ENCODE peak calls at places on chromosomes 2 and 18, in eight cellular contexts. V is activated CD4-positive, alpha-beta T cell treated with anti-CD3 and anti-CD28 coated beads, Interleukin-2, amount 50 U/mL, for 1 hour; T is kidney tubule cell; P is central memory CD4-positive, alpha-beta T cell; A is CD8-positive, alpha-beta memory T cell; E is B cell; G is neural crest cell; N is HCT116. I is an unnamed sample.

GRCh38 chr2:218991674-218992168 is 1.5 kb downstream of the CRYBA2 start:
- DNase-seq in P (no peak), E (no peak), T (peak; percentile 23), N (no peak), A (no peak), G (no peak), V (no peak), I (no peak)

GRCh38 chr2:164706522-164706921 is 85.2 kb upstream of the GRB14 start:
- DNase-seq in P (no peak), G (no peak), N (no peak), E (no peak), V (no peak), T (peak; percentile 95), A (no peak), I (peak; percentile 93)

GRCh38 chr2:1054399-1054798 is 103.8 kb downstream of the SNTG2 start:
- DNase-seq in N (no peak), P (no peak), E (no peak), T (no peak), G (no peak), V (no peak), A (no peak), I (no peak)

GRCh38 chr2:175999283-175999819 is 2.7 kb downstream of the LNPK start:
- DNase-seq in A (no peak), N (no peak), E (no peak), T (no peak), V (no peak), G (no peak), P (no peak), I (no peak)

GRCh38 chr2:203455209-203455608 is 79.9 kb downstream of the RAPH1 start:
- DNase-seq in N (no peak), A (no peak), G (no peak), T (no peak), P (no peak), V (no peak), E (no peak), I (no peak)

GRCh38 chr18:68676913-68677312 is 38.0 kb downstream of the TMX3 start:
- DNase-seq in A (no peak), V (no peak), N (no peak), P (no peak), E (no peak), G (no peak), T (no peak), I (no peak)

GRCh38 chr18:8936646-8937045 is 165.9 kb upstream of the NDUFV2 start:
- DNase-seq in P (no peak), V (no peak), A (no peak), T (no peak), G (no peak), N (no peak), E (no peak), I (no peak)

GRCh38 chr18:6482198-6482977 is 67.7 kb upstream of the L3MBTL4 start:
- DNase-seq in E (peak; percentile 43), A (no peak), N (no peak), T (peak; percentile 70), P (no peak), G (peak; percentile 57), V (no peak), I (peak; percentile 67)

GRCh38 chr2:24635181-24635580 is 144.1 kb downstream of the NCOA1 start:
- DNase-seq in T (peak; percentile 45), A (no peak), N (no peak), G (no peak), V (no peak), E (no peak), P (no peak), I (no peak)

GRCh38 chr18:49921278-49922037 is 108.1 kb upstream of the ACAA2 start:
- DNase-seq in T (peak; percentile 53), V (no peak), A (no peak), N (no peak), P (no peak), E (no peak), G (no peak), I (no peak)

GRCh38 chr2:214630402-214631035 is 179.0 kb downstream of the BARD1 start:
- DNase-seq in E (no peak), N (no peak), G (no peak), P (no peak), A (no peak), V (no peak), T (no peak), I (peak; percentile 6)

GRCh38 chr18:27839141-27839540 is 337.8 kb downstream of the CDH2 start:
- DNase-seq in A (no peak), G (no peak), V (no peak), P (no peak), T (peak; percentile 95), N (no peak), E (no peak), I (peak; percentile 97)

GRCh38 chr2:242034996-242035814 is 165.7 kb downstream of the RTP5 start:
- DNase-seq in T (no peak), V (no peak), A (no peak), E (no peak), P (no peak), N (no peak), G (no peak), I (no peak)

GRCh38 chr2:67169417-67170140 is 227.6 kb upstream of the ETAA1 start:
- DNase-seq in P (no peak), E (no peak), T (no peak), N (no peak), G (no peak), A (no peak), V (no peak), I (peak; percentile 39)

GRCh38 chr2:38296381-38296780 is 80.7 kb downstream of the ATL2 start:
- DNase-seq in P (no peak), G (no peak), N (no peak), E (no peak), T (no peak), A (no peak), V (no peak), I (no peak)

GRCh38 chr2:205024822-205025518 is 479.7 kb downstream of the PARD3B start:
- DNase-seq in A (no peak), V (no peak), P (no peak), G (no peak), T (peak; percentile 95), N (peak; percentile 47), E (no peak), I (peak; percentile 96)

GRCh38 chr2:236969767-236970655 is 115.7 kb upstream of the COPS8 start:
- DNase-seq in T (peak; percentile 13), P (peak; percentile 67), E (no peak), V (peak; percentile 43), N (no peak), A (peak; percentile 61), G (no peak), I (no peak)

GRCh38 chr2:239826786-239827510 is 198.2 kb downstream of the NDUFA10 start:
- DNase-seq in T (no peak), A (no peak), P (no peak), G (no peak), E (no peak), N (no peak), V (no peak), I (no peak)

GRCh38 chr2:109370399-109370990 is 241.5 kb downstream of the SH3RF3 start:
- DNase-seq in N (no peak), G (no peak), T (no peak), E (no peak), P (no peak), V (no peak), A (no peak), I (no peak)

GRCh38 chr2:239775623-239776440 is 249.3 kb downstream of the NDUFA10 start:
- DNase-seq in A (no peak), T (no peak), E (no peak), V (no peak), P (no peak), N (no peak), G (no peak), I (no peak)

GRCh38 chr18:78635093-78635800 is 344.4 kb upstream of the SALL3 start:
- DNase-seq in P (no peak), T (no peak), N (no peak), V (no peak), A (no peak), G (no peak), E (no peak), I (no peak)

GRCh38 chr2:225761396-225761795 is 361.9 kb downstream of the NYAP2 start:
- DNase-seq in V (no peak), P (no peak), E (no peak), N (no peak), T (no peak), G (no peak), A (no peak), I (no peak)

GRCh38 chr2:112985090-112985489 is 7.3 kb downstream of the IL36G start:
- DNase-seq in V (no peak), E (no peak), N (no peak), P (peak; percentile 27), A (peak; percentile 64), G (no peak), T (no peak), I (no peak)

GRCh38 chr2:119282966-119283511 is 59.4 kb downstream of the STEAP3 start:
- DNase-seq in N (no peak), G (no peak), T (no peak), E (no peak), V (no peak), A (no peak), P (no peak), I (peak; percentile 40)

GRCh38 chr2:7012141-7012809 is 95.1 kb downstream of the RNF144A start:
- DNase-seq in V (no peak), E (no peak), G (no peak), N (no peak), P (no peak), T (no peak), A (no peak), I (peak; percentile 89)